ENCODE peak calls at places on chromosomes 11 and 22, in five cellular contexts. C is lower lobe of right lung, B is neural progenitor cell, X is gastrocnemius medialis, M is cardiac muscle cell. A is an unnamed sample.

GRCh38 chr11:91406009-91406408 is 818.6 kb upstream of the FAT3 start:
- DNase-seq in C (no peak), B (no peak), X (no peak), M (no peak), A (no peak)

GRCh38 chr11:76723142-76723541 is 52.6 kb upstream of the LRRC32 start:
- DNase-seq in C (no peak), B (no peak), X (no peak), M (no peak), A (no peak)

GRCh38 chr11:122705396-122705795 is 49.9 kb downstream of the UBASH3B start:
- DNase-seq in C (no peak), B (no peak), X (no peak), M (no peak), A (no peak)

GRCh38 chr11:121807051-121807450 is 309.0 kb downstream of the BLID start:
- DNase-seq in C (no peak), B (no peak), X (no peak), M (no peak), A (no peak)

GRCh38 chr11:55854704-55855103 is 16.2 kb downstream of the OR5D16 start:
- DNase-seq in C (no peak), B (no peak), X (no peak), M (no peak), A (no peak)

GRCh38 chr11:47514825-47515647 is 37.9 kb downstream of the CELF1 start:
- DNase-seq in C (no peak), B (no peak), X (no peak), M (peak), A (no peak)

GRCh38 chr22:19523240-19524169 is 705 bp downstream of the CLDN5 start:
- DNase-seq in C (no peak), B (peak), X (no peak), M (peak), A (no peak)

GRCh38 chr22:25327018-25327755 is 107.7 kb downstream of the CRYBB2 start:
- DNase-seq in C (no peak), B (no peak), X (no peak), M (no peak), A (no peak)

GRCh38 chr11:31236052-31236652 is 133.4 kb downstream of the DCDC1 start:
- DNase-seq in C (no peak), B (no peak), X (no peak), M (peak), A (no peak)

GRCh38 chr11:93081694-93082093 is 112.2 kb downstream of the MTNR1B start:
- DNase-seq in C (no peak), B (peak), X (no peak), M (no peak), A (no peak)

GRCh38 chr22:50728523-50728931 is 9.5 kb upstream of the ACR start:
- DNase-seq in C (peak), B (no peak), X (no peak), M (no peak), A (no peak)

GRCh38 chr22:21726650-21727049 is 8.9 kb downstream of the YPEL1 start:
- DNase-seq in C (no peak), B (peak), X (no peak), M (no peak), A (no peak)

GRCh38 chr22:43159484-43160178 is 8.3 kb downstream of the TSPO start:
- DNase-seq in C (no peak), B (peak), X (no peak), M (peak), A (no peak)

GRCh38 chr22:46145361-46145851 is 4.9 kb upstream of the PPARA start:
- DNase-seq in C (no peak), B (no peak), X (no peak), M (no peak), A (no peak)

DNA sequence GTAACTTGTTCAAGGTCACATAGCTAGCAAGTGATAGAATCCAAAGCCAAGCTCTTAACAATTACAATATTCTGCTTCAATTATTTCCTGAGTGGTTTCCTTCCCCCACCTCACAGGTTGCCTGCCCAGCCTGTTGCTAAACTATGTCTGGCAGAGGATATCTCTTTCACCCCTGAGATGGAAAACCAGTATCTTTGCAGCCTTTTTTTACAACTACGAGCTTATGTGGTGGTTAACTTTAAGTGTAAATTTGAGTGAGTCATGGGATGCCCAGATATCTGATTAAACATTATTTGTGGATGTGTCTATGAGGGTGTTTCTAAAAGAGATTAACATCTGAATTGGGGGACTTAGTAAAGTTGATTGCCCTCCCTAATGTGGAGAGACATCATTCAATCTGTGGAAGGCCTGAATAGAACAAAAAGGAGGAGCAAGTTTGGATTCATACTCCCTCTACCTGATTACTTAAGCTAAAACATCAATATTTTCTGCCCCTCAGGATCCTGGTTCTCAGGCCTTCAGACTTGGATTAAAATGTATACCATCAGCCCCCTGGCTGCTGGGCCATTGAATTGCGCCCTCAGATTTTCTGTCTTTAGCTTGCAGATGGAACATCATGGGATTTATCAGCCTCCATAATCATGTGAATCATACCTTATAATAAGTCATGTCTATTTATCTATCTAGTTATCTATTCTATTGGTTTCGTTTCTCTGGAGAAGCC is 911.9 kb downstream of the METTL15 start:
- DNase-seq in C (no peak), B (peak), X (no peak), M (peak), A (no peak)
- H3K27ac ChIP-seq in C (no peak), B (no peak), X (no peak), M (no peak), A (no peak)

GRCh38 chr11:35615911-35616900 is 2.1 kb upstream of the FJX1 start:
- DNase-seq in C (no peak), B (peak), X (no peak), M (peak), A (peak)
- TF ChIP-seq CTCF in C (peak), B (peak), X (peak), M (peak), A (peak)

DNA sequence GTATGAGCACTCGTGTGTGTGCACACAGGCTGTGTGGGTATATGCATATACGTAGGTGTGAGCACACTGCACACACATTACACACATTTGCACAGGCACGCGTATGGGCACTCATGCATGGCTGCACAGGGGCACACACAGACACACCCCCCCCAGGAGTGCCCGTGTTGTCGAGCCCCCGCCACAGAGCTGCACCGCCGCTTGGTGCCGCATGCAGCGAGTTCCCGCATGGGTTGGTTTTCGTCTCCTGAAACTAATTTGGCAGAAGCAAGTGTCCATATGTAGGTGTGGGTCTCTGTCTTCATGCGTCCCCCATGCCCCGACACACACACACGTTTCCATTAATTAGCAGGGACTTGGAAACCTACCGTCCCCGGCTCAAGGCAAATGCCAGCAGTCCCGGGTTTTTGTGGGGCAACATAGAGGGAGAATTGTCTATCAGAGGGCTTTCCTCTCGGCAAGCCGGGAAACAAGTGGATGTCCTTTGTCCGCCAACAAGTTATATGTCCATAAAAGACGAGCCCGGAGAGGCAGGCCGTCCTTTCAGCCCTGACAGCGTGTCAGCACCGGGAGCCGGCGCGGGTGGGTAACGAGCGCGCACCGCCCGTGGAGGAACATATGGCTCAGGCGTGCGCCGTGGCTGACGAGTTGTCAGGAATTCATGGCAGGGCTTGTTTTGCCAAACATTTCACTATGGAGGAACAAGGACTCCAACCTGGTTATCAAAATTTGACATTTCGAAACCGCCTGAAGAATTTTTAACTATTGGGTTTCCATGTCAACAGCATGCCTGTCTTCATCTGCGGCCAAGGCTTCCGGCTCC is 1291.6 kb downstream of the BRD1 start:
- DNase-seq in C (no peak), B (no peak), X (no peak), M (no peak), A (no peak)
- H3K27ac ChIP-seq in C (no peak), B (no peak), X (no peak), M (no peak), A (no peak)

DNA sequence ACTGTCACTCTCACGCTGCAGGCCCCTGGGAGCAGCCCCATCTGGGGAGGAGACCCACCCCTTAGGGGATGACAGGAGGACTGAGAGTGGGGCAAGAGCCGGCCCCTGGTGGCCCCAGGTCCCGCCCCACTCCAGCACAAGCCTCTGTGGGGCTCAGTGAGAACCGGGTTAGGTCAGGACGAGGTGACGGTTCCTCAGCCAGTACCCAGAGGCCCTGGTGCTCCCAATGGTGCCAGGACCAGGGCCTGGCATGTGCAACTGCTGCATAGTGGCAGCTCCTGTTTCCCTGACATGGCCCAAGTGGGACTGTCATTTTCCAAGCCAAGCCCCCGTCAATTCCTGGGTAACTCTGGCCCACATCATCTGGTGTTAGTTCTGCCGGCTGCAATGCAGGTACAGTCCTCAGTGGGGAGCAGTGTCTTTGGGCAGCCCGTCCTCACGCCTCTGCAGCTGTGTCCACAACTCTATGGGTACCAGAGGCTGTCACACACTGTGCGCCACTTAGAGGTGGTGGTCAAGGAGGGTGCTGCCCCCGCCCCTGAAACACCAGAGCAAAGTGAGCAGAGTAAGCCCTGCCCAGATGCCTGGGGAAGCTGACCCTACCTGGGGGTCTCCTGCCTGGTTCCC is 15.9 kb downstream of the CHID1 start:
- DNase-seq in C (no peak), B (peak), X (no peak), M (no peak), A (no peak)
- TF ChIP-seq CTCF in C (no peak), B (peak), X (no peak), M (no peak), A (no peak)

DNA sequence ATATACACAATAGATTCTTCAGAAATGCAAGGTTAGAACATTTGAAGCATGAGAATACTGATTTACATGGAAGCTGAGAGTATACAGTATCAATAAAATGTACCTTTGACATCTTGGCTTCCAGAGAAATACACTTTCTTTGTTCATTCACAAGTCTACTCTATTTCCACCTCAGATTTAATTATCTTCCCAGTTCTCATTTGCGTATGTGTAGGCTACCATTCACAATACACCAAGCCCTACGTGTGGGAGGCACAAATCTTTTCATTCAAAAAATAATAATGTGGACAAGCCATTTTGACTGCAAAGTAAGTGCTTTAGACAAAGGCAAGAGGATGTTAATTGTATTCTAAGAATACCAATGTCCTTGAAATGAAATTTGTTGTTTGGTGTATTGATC is 132.7 kb upstream of the MTMR2 start:
- DNase-seq in C (no peak), B (no peak), X (no peak), M (no peak), A (no peak)
- H3K27ac ChIP-seq in C (no peak), B (no peak), X (no peak), M (no peak), A (peak)

DNA sequence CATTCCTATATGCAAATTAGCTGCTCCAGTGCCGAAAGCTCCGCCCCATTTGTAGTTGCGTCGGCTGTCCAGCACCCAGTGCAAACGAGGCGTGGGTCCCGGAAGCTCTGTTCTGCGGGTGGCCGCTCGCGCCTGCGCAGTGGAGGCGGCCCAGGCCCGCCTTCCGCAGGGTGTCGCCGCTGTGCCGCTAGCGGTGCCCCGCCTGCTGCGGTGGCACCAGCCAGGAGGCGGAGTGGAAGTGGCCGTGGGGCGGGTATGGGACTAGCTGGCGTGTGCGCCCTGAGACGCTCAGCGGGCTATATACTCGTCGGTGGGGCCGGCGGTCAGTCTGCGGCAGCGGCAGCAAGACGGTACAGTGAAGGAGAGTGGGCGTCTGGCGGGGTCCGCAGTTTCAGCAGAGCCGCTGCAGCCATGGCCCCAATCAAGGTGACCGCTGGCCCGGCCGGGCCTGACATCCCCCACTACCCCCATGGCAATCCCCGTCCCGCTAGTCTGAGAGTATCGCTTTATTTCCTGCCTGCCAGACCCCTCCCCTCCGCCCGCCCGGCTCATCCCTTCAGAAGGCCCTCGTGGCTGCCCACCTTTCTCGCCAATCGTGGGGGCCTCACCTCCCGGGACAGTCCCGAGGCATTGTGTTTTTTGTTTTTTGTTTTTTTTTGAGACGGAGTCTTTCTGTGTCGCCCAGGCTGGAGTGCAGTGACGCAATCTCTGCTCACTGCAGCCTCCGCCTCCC is at the start of gene PRDX5:
- DNase-seq in C (peak), B (peak), X (peak), M (peak), A (peak)
- TF ChIP-seq CTCF in C (peak), B (peak), X (peak), M (peak), A (peak)

GRCh38 chr11:1444321-1444720 is 42.3 kb downstream of the MOB2 start:
- DNase-seq in C (no peak), B (no peak), X (no peak), M (no peak), A (no peak)
- H3K27ac ChIP-seq in C (no peak), B (no peak), X (no peak), M (no peak), A (no peak)

DNA sequence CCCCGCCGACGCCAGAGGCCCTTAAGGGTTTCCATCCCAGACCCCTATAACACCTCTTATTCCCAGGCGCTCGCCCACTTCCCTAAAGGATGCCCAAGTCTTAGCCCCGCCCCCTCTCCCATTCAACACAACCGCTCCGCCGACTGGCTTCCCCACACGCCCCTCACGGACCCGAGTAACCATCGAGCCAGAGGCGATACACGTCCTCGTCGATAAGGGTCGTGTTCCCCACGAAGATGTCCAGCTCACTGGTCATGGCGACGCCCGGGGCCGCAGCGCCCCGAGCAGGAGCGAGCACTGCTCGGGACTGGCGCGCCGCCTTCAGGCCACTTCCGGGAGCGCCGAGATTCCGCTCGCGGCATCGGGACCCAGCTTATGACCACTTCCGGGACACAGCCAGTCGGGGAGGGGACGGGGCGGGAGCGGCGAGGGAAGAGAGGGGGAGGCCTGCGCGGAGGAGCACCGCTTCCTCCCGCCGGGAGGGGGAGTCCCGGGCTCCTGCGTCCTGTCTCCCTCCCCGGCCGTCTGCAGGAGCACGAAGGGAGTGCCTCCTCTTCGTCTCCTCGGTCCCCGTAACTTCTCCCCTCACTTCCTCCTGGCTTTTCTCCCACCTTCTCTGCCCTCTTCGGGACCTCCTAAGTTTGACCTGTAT is at the start of gene FIBP:
- DNase-seq in C (peak), B (peak), X (peak), M (peak), A (peak)
- TF ChIP-seq CTCF in C (peak), B (peak), X (peak), M (peak), A (peak)

A was measured in prostate gland.